ENCODE peak calls at places on chromosome 1, in eight cellular contexts. B is iris pigment epithelial cell; E is AG08396; Y is C1 segment of cervical spinal cord; O is B cell; J is activated naive CD8-positive, alpha-beta T cell treated with anti-CD3 and anti-CD28 coated beads, Interleukin-2, amount 50 U/mL, for 24 hours; F is D341Med; I is epithelial cell of prostate. R is an unnamed sample.

GRCh38 chr1:246579818-246580217 is 13.6 kb downstream of the CNST start:
- DNase-seq in B (no peak), E (no peak), Y (no peak), O (peak), J (no peak), F (no peak), I (no peak), R (no peak)

GRCh38 chr1:110339427-110340206 is 440 bp downstream of the RBM15 start:
- DNase-seq in B (peak), E (peak), Y (peak), O (no peak), J (peak), F (peak), I (no peak), R (peak)

GRCh38 chr1:225863167-225863566 is 19.0 kb downstream of the TMEM63A start:
- DNase-seq in B (peak), E (no peak), Y (no peak), O (no peak), J (no peak), F (no peak), I (no peak), R (no peak)

GRCh38 chr1:57727121-57727520 is 303.3 kb upstream of the DAB1 start:
- DNase-seq in B (no peak), E (no peak), Y (no peak), O (no peak), J (no peak), F (no peak), I (no peak), R (no peak)

GRCh38 chr1:101567582-101568189 is 330.9 kb downstream of the S1PR1 start:
- DNase-seq in B (peak), E (peak), Y (no peak), O (peak), J (peak), F (peak), I (no peak), R (peak)

GRCh38 chr1:166164995-166165660 is 1.7 kb downstream of the FAM78B start:
- DNase-seq in B (peak), E (peak), Y (peak), O (peak), J (peak), F (peak), I (no peak), R (peak)

GRCh38 chr1:23779826-23780371 is 1.7 kb downstream of the PITHD1 start:
- DNase-seq in B (peak), E (peak), Y (no peak), O (no peak), J (no peak), F (no peak), I (no peak), R (no peak)

GRCh38 chr1:69511426-69512192 is 56.1 kb upstream of the LRRC7 start:
- DNase-seq in B (no peak), E (no peak), Y (no peak), O (no peak), J (no peak), F (no peak), I (no peak), R (no peak)

GRCh38 chr1:22375601-22376000 is 76.0 kb upstream of the ZBTB40 start:
- DNase-seq in B (no peak), E (no peak), Y (no peak), O (no peak), J (no peak), F (no peak), I (no peak), R (no peak)

GRCh38 chr1:46623733-46624695 is 7.4 kb upstream of the MOB3C start:
- DNase-seq in B (no peak), E (no peak), Y (no peak), O (no peak), J (no peak), F (no peak), I (no peak), R (no peak)

GRCh38 chr1:15946546-15947381 is 29.1 kb downstream of the ZBTB17 start:
- DNase-seq in B (no peak), E (no peak), Y (no peak), O (no peak), J (no peak), F (no peak), I (no peak), R (no peak)

GRCh38 chr1:1782399-1783221 is 4.3 kb upstream of the NADK start:
- DNase-seq in B (peak), E (peak), Y (no peak), O (peak), J (peak), F (peak), I (no peak), R (no peak)

GRCh38 chr1:93716974-93717373 is 35.3 kb upstream of the BCAR3 start:
- DNase-seq in B (peak), E (no peak), Y (no peak), O (no peak), J (peak), F (no peak), I (no peak), R (no peak)

GRCh38 chr1:228006034-228006792 is 585 bp upstream of the WNT3A start:
- DNase-seq in B (no peak), E (no peak), Y (no peak), O (no peak), J (no peak), F (peak), I (no peak), R (no peak)

GRCh38 chr1:226121587-226122400 is 59.3 kb downstream of the H3-3A start:
- DNase-seq in B (no peak), E (peak), Y (peak), O (peak), J (peak), F (peak), I (no peak), R (peak)

GRCh38 chr1:39170731-39171375 is 33.6 kb upstream of the MACF1 start:
- DNase-seq in B (no peak), E (no peak), Y (no peak), O (no peak), J (no peak), F (peak), I (no peak), R (no peak)

GRCh38 chr1:182783068-182783467 is 6.5 kb upstream of the NPL start:
- DNase-seq in B (no peak), E (no peak), Y (no peak), O (no peak), J (no peak), F (no peak), I (no peak), R (peak)

GRCh38 chr1:171206956-171207355 is 21.9 kb downstream of the FMO2 start:
- DNase-seq in B (no peak), E (no peak), Y (no peak), O (no peak), J (no peak), F (no peak), I (no peak), R (no peak)

GRCh38 chr1:112904071-112904830 is 51.7 kb downstream of the SLC16A1 start:
- DNase-seq in B (peak), E (no peak), Y (no peak), O (no peak), J (peak), F (no peak), I (peak), R (no peak)

GRCh38 chr1:159911668-159912067 is 11.7 kb upstream of the CFAP45 start:
- DNase-seq in B (no peak), E (no peak), Y (no peak), O (no peak), J (peak), F (no peak), I (no peak), R (no peak)

GRCh38 chr1:177311111-177311510 is 140.4 kb downstream of the BRINP2 start:
- DNase-seq in B (no peak), E (no peak), Y (no peak), O (no peak), J (no peak), F (no peak), I (no peak), R (no peak)

GRCh38 chr1:54967372-54967771 is 13.1 kb upstream of the TMEM61 start:
- DNase-seq in B (no peak), E (peak), Y (no peak), O (no peak), J (no peak), F (no peak), I (no peak), R (no peak)

GRCh38 chr1:13970631-13971247 is 270.8 kb downstream of the PRDM2 start:
- DNase-seq in B (no peak), E (no peak), Y (no peak), O (no peak), J (no peak), F (no peak), I (no peak), R (no peak)

GRCh38 chr1:32713081-32713480 is 10.5 kb upstream of the SYNC start:
- DNase-seq in B (no peak), E (no peak), Y (no peak), O (no peak), J (no peak), F (no peak), I (no peak), R (no peak)

GRCh38 chr1:40315795-40316594 is 1.1 kb downstream of the COL9A2 start:
- DNase-seq in B (no peak), E (peak), Y (peak), O (peak), J (peak), F (no peak), I (no peak), R (peak)

GRCh38 chr1:115545791-115546733 is 95.7 kb upstream of the VANGL1 start:
- DNase-seq in B (peak), E (peak), Y (no peak), O (no peak), J (no peak), F (peak), I (peak), R (peak)

GRCh38 chr1:239387304-239388231 is 1.2 kb downstream of the CHRM3 start:
- DNase-seq in B (peak), E (no peak), Y (no peak), O (no peak), J (peak), F (peak), I (no peak), R (peak)

GRCh38 chr1:154405762-154406571 is 824 bp downstream of the IL6R start:
- DNase-seq in B (peak), E (peak), Y (peak), O (peak), J (peak), F (peak), I (no peak), R (peak)

GRCh38 chr1:62884156-62884740 is 100.3 kb downstream of the ATG4C start:
- DNase-seq in B (no peak), E (no peak), Y (no peak), O (no peak), J (no peak), F (no peak), I (no peak), R (no peak)